ENCODE peak calls at places on chromosomes 13 and 19, in five cellular contexts. X, W, U, P and R are unnamed samples.

GRCh38 chr19:3404324-3405260 is 38.2 kb downstream of the NFIC start:
- DNase-seq in U (peak), P (no peak), W (no peak), X (peak), R (peak)

GRCh38 chr13:65789815-65790214 is 1440.3 kb downstream of the PCDH9 start:
- DNase-seq in X (no peak), U (no peak), W (no peak), P (no peak), R (no peak)

GRCh38 chr19:52527954-52528326 is 472 bp downstream of the ZNF808 start:
- DNase-seq in W (no peak), U (peak), X (no peak), P (peak), R (peak)

GRCh38 chr19:44694184-44694579 is 4.8 kb upstream of the CEACAM16 start:
- DNase-seq in P (no peak), W (no peak), U (no peak), X (no peak), R (peak)

GRCh38 chr19:5703819-5704818 is 14.0 kb downstream of the RPL36 start:
- DNase-seq in X (no peak), W (no peak), P (no peak), U (no peak), R (peak)

GRCh38 chr19:10961763-10962536 is 1.1 kb downstream of the SMARCA4 start:
- DNase-seq in U (no peak), P (peak), W (no peak), X (no peak), R (no peak)

GRCh38 chr19:1989513-1990229 is 25.8 kb downstream of the BTBD2 start:
- DNase-seq in X (no peak), W (no peak), P (no peak), U (no peak), R (no peak)

GRCh38 chr19:7888145-7888825 is at the start of gene LRRC8E:
- DNase-seq in W (no peak), X (no peak), U (peak), P (peak), R (peak)

GRCh38 chr19:35671818-35672217 is 5.5 kb downstream of the UPK1A start:
- DNase-seq in P (no peak), X (no peak), U (no peak), W (no peak), R (peak)

GRCh38 chr13:31048521-31048920 is 113.2 kb downstream of the HSPH1 start:
- DNase-seq in W (no peak), U (no peak), X (no peak), P (peak), R (no peak)

GRCh38 chr13:21537105-21537504 is 66.9 kb downstream of the MICU2 start:
- DNase-seq in W (no peak), X (no peak), P (no peak), U (no peak), R (no peak)

GRCh38 chr13:39765801-39766463 is 110.5 kb downstream of the COG6 start:
- DNase-seq in W (no peak), X (peak), P (peak), U (peak), R (peak)

GRCh38 chr13:72489751-72490150 is 237.7 kb downstream of the MZT1 start:
- DNase-seq in U (no peak), W (no peak), X (no peak), P (no peak), R (no peak)

GRCh38 chr13:37014609-37015008 is 14.0 kb downstream of the EXOSC8 start:
- DNase-seq in W (no peak), X (no peak), U (no peak), P (no peak), R (no peak)

GRCh38 chr19:7509625-7510024 is 6.3 kb upstream of the ZNF358 start:
- DNase-seq in X (no peak), U (no peak), W (no peak), P (peak), R (peak)

GRCh38 chr13:108269601-108270328 is at the start of gene TNFSF13B:
- DNase-seq in X (peak), P (peak), W (peak), U (peak), R (peak)

GRCh38 chr19:53389591-53390377 is 5.2 kb upstream of the ZNF765 start:
- DNase-seq in P (peak), W (no peak), X (no peak), U (no peak), R (peak)

GRCh38 chr19:17246681-17247425 is 1.1 kb upstream of the NR2F6 start:
- DNase-seq in X (peak), P (no peak), U (peak), W (no peak), R (no peak)

GRCh38 chr13:110283661-110284516 is 23.1 kb downstream of the COL4A1 start:
- DNase-seq in P (no peak), X (no peak), U (no peak), W (no peak), R (no peak)

GRCh38 chr13:29493796-29494195 is 101.7 kb downstream of the SLC7A1 start:
- DNase-seq in U (no peak), W (no peak), X (no peak), P (no peak), R (no peak)

GRCh38 chr19:48249502-48250014 is 6.2 kb downstream of the CARD8 start:
- DNase-seq in U (peak), P (no peak), W (peak), X (peak), R (no peak)

GRCh38 chr19:18322318-18322758 is 538 bp downstream of the LSM4 start:
- DNase-seq in X (peak), U (peak), P (peak), W (no peak), R (peak)

GRCh38 chr13:75135325-75135825 is 346.6 kb downstream of the TBC1D4 start:
- DNase-seq in W (no peak), X (no peak), P (no peak), U (no peak), R (no peak)

GRCh38 chr19:13417054-13417453 is 89.2 kb downstream of the CACNA1A start:
- DNase-seq in X (peak), U (no peak), W (no peak), P (no peak), R (no peak)

GRCh38 chr19:49542446-49542845 is 14.6 kb downstream of the RCN3 start:
- DNase-seq in W (no peak), U (no peak), P (no peak), X (no peak), R (peak)

GRCh38 chr19:29783627-29784190 is 28.1 kb upstream of the CCNE1 start:
- DNase-seq in X (no peak), P (no peak), W (no peak), U (no peak), R (no peak)

GRCh38 chr13:48707405-48707804 is 53.7 kb downstream of the CYSLTR2 start:
- DNase-seq in X (no peak), U (no peak), W (no peak), P (no peak), R (no peak)

GRCh38 chr19:48639483-48640375 is 2.5 kb upstream of the DBP start:
- DNase-seq in U (no peak), X (no peak), W (no peak), P (no peak), R (peak)

GRCh38 chr19:47619763-47620162 is 10.8 kb downstream of the BICRA start:
- DNase-seq in W (no peak), P (peak), X (no peak), U (no peak), R (peak)

GRCh38 chr13:35984287-35984686 is 146.9 kb downstream of the DCLK1 start:
- DNase-seq in U (no peak), X (no peak), P (no peak), W (no peak), R (no peak)

GRCh38 chr19:45809643-45810159 is 5.4 kb downstream of the RSPH6A start:
- DNase-seq in W (no peak), X (no peak), U (no peak), P (no peak), R (peak)

GRCh38 chr19:661427-662196 is 1.4 kb downstream of the RNF126 start:
- DNase-seq in P (no peak), U (peak), W (peak), X (no peak), R (no peak)